ENCODE peak calls at places on chromosomes 11 and 22, in five cellular contexts. One of them, this sample, is unnamed.

GRCh38 chr22:40094449-40094848 is 83.3 kb upstream of the TNRC6B start:
- DNase-seq in body of pancreas: no peak
- DNase-seq in fibroblast of mammary gland: no peak
- DNase-seq in midbrain: no peak
- DNase-seq in OCI-LY7: peak; percentile 10
- DNase-seq in this sample: no peak

GRCh38 chr11:65251476-65251875 is 10.3 kb upstream of the POLA2 start:
- DNase-seq in fibroblast of mammary gland: peak; percentile 30
- DNase-seq in midbrain: no peak
- DNase-seq in OCI-LY7: no peak
- DNase-seq in body of pancreas: no peak
- DNase-seq in this sample: no peak

GRCh38 chr11:8833568-8834275 is 77.3 kb upstream of the AKIP1 start:
- DNase-seq in OCI-LY7: no peak
- DNase-seq in midbrain: no peak
- DNase-seq in fibroblast of mammary gland: peak; percentile 49
- DNase-seq in body of pancreas: no peak
- DNase-seq in this sample: no peak

GRCh38 chr11:9708544-9708943 is 44.7 kb downstream of the SWAP70 start:
- DNase-seq in body of pancreas: no peak
- DNase-seq in OCI-LY7: no peak
- DNase-seq in midbrain: no peak
- DNase-seq in fibroblast of mammary gland: no peak
- DNase-seq in this sample: no peak

GRCh38 chr11:36684840-36685800 is 87.1 kb upstream of the RAG2 start:
- DNase-seq in midbrain: no peak
- DNase-seq in fibroblast of mammary gland: no peak
- DNase-seq in body of pancreas: no peak
- DNase-seq in OCI-LY7: no peak
- DNase-seq in this sample: no peak

GRCh38 chr22:30392661-30393321 is 4.0 kb upstream of the SEC14L2 start:
- DNase-seq in fibroblast of mammary gland: no peak
- DNase-seq in OCI-LY7: peak; percentile 62
- DNase-seq in body of pancreas: no peak
- DNase-seq in midbrain: peak; percentile 34
- DNase-seq in this sample: no peak

GRCh38 chr22:38215156-38216038 is 13.6 kb downstream of the MAFF start:
- DNase-seq in OCI-LY7: no peak
- DNase-seq in fibroblast of mammary gland: no peak
- DNase-seq in midbrain: no peak
- DNase-seq in body of pancreas: no peak
- DNase-seq in this sample: no peak

GRCh38 chr11:2263724-2264360 is 6.5 kb downstream of the ASCL2 start:
- DNase-seq in fibroblast of mammary gland: no peak
- DNase-seq in body of pancreas: no peak
- DNase-seq in OCI-LY7: no peak
- DNase-seq in midbrain: no peak
- DNase-seq in this sample: no peak

GRCh38 chr22:26172389-26172990 is 3.2 kb downstream of the SEZ6L start:
- DNase-seq in midbrain: peak; percentile 3
- DNase-seq in body of pancreas: peak; percentile 53
- DNase-seq in OCI-LY7: peak; percentile 45
- DNase-seq in fibroblast of mammary gland: peak; percentile 13
- DNase-seq in this sample: peak; percentile 88

GRCh38 chr11:68332186-68332585 is 19.8 kb downstream of the LRP5 start:
- DNase-seq in body of pancreas: no peak
- DNase-seq in midbrain: no peak
- DNase-seq in OCI-LY7: no peak
- DNase-seq in fibroblast of mammary gland: no peak
- DNase-seq in this sample: no peak

GRCh38 chr22:31825513-31825912 is 71.7 kb downstream of the DEPDC5 start:
- DNase-seq in midbrain: no peak
- DNase-seq in fibroblast of mammary gland: peak; percentile 60
- DNase-seq in OCI-LY7: no peak
- DNase-seq in body of pancreas: no peak
- DNase-seq in this sample: no peak

GRCh38 chr11:2802389-2803185 is 83.0 kb downstream of the CDKN1C start:
- DNase-seq in body of pancreas: peak; percentile 9
- DNase-seq in fibroblast of mammary gland: no peak
- DNase-seq in OCI-LY7: no peak
- DNase-seq in midbrain: no peak
- DNase-seq in this sample: no peak

GRCh38 chr11:75100314-75100713 is 3.6 kb upstream of the OR2AT4 start:
- DNase-seq in fibroblast of mammary gland: peak; percentile 77
- DNase-seq in body of pancreas: no peak
- DNase-seq in midbrain: no peak
- DNase-seq in OCI-LY7: peak; percentile 6
- DNase-seq in this sample: no peak

GRCh38 chr11:32931605-32932004 is 39.0 kb downstream of the QSER1 start:
- DNase-seq in fibroblast of mammary gland: no peak
- DNase-seq in midbrain: no peak
- DNase-seq in body of pancreas: no peak
- DNase-seq in OCI-LY7: no peak
- DNase-seq in this sample: no peak

GRCh38 chr11:30710216-30710615 is 124.1 kb upstream of the MPPED2 start:
- DNase-seq in midbrain: no peak
- DNase-seq in fibroblast of mammary gland: no peak
- DNase-seq in body of pancreas: no peak
- DNase-seq in OCI-LY7: no peak
- DNase-seq in this sample: no peak

GRCh38 chr22:29230916-29231875 is 25.5 kb downstream of the EMID1 start:
- DNase-seq in body of pancreas: no peak
- DNase-seq in fibroblast of mammary gland: no peak
- DNase-seq in midbrain: no peak
- DNase-seq in OCI-LY7: no peak
- DNase-seq in this sample: no peak

GRCh38 chr11:61693897-61694840 is 14.0 kb downstream of the DAGLA start:
- DNase-seq in midbrain: no peak
- DNase-seq in fibroblast of mammary gland: no peak
- DNase-seq in body of pancreas: no peak
- DNase-seq in OCI-LY7: no peak
- DNase-seq in this sample: no peak

GRCh38 chr11:14029971-14030531 is 67.5 kb downstream of the SPON1 start:
- DNase-seq in OCI-LY7: no peak
- DNase-seq in midbrain: no peak
- DNase-seq in body of pancreas: peak; percentile 50
- DNase-seq in fibroblast of mammary gland: peak; percentile 88
- DNase-seq in this sample: peak; percentile 63

GRCh38 chr11:3108183-3108721 is 51.0 kb upstream of the CARS1 start:
- DNase-seq in midbrain: no peak
- DNase-seq in fibroblast of mammary gland: no peak
- DNase-seq in OCI-LY7: no peak
- DNase-seq in body of pancreas: no peak
- DNase-seq in this sample: no peak

GRCh38 chr11:126599498-126599897 is 244.0 kb downstream of the ST3GAL4 start:
- DNase-seq in midbrain: no peak
- DNase-seq in OCI-LY7: no peak
- DNase-seq in body of pancreas: no peak
- DNase-seq in fibroblast of mammary gland: no peak
- DNase-seq in this sample: no peak